ENCODE peak calls at places on chromosomes 1 and 21, in nine cellular contexts. K is kidney epithelial cell; P is CD8-positive, alpha-beta T cell; A is WTC11; R is transverse colon; X is tibial artery; D is neural crest cell; U is uterus; J is cardiac fibroblast. N is an unnamed sample.

GRCh38 chr1:109877320-109877771 is 33.3 kb upstream of the CSF1 start:
- DNase-seq in K (peak; percentile 76), P (no peak), A (peak; percentile 64), R (peak; percentile 31), X (peak; percentile 88), D (no peak), U (peak; percentile 76), J (peak; percentile 92), N (no peak)

GRCh38 chr21:37073417-37074194 is 552 bp downstream of the TTC3 start:
- DNase-seq in K (no peak), P (peak; percentile 85), A (no peak), R (peak; percentile 70), X (peak; percentile 83), D (no peak), U (peak; percentile 59), J (peak; percentile 28), N (peak; percentile 63)

GRCh38 chr1:95233737-95234493 is at the start of gene RWDD3:
- DNase-seq in K (peak; percentile 57), P (peak; percentile 89), A (peak; percentile 91), R (peak; percentile 96), X (peak; percentile 97), D (peak; percentile 92), U (peak; percentile 94), J (peak; percentile 92), N (peak; percentile 86)

GRCh38 chr1:222167896-222168295 is 380.0 kb downstream of the HHIPL2 start:
- DNase-seq in K (no peak), P (no peak), A (no peak), R (no peak), X (no peak), D (no peak), U (no peak), J (peak; percentile 12), N (no peak)

GRCh38 chr1:15341634-15342375 is 67.9 kb upstream of the EFHD2 start:
- DNase-seq in K (no peak), P (no peak), A (no peak), R (no peak), X (no peak), D (no peak), U (no peak), J (peak; percentile 69), N (no peak)

GRCh38 chr21:29217818-29218252 is 80.9 kb upstream of the BACH1 start:
- DNase-seq in K (peak; percentile 39), P (no peak), A (no peak), R (no peak), X (no peak), D (no peak), U (no peak), J (peak; percentile 99), N (no peak)

GRCh38 chr1:218459878-218460277 is 114.7 kb downstream of the TGFB2 start:
- DNase-seq in K (no peak), P (no peak), A (peak; percentile 21), R (no peak), X (peak; percentile 67), D (no peak), U (no peak), J (peak; percentile 95), N (no peak)

GRCh38 chr1:2544875-2545638 is 11.1 kb upstream of the TNFRSF14 start:
- DNase-seq in K (no peak), P (no peak), A (no peak), R (no peak), X (no peak), D (peak; percentile 22), U (no peak), J (no peak), N (no peak)

GRCh38 chr21:34130598-34130985 is 57.2 kb downstream of the MRPS6 start:
- DNase-seq in K (no peak), P (no peak), A (no peak), R (no peak), X (no peak), D (no peak), U (no peak), J (no peak), N (no peak)

GRCh38 chr1:235865565-235866206 is 1.0 kb downstream of the LYST start:
- DNase-seq in K (no peak), P (no peak), A (no peak), R (no peak), X (no peak), D (no peak), U (no peak), J (no peak), N (no peak)

GRCh38 chr1:99603699-99604595 is 42.0 kb upstream of the PALMD start:
- DNase-seq in K (no peak), P (no peak), A (no peak), R (no peak), X (no peak), D (no peak), U (no peak), J (peak; percentile 32), N (no peak)

GRCh38 chr1:50611675-50612074 is 188.4 kb upstream of the DMRTA2 start:
- DNase-seq in K (no peak), P (no peak), A (no peak), R (no peak), X (no peak), D (no peak), U (no peak), J (no peak), N (no peak)

GRCh38 chr1:195294911-195295310 is 1313.3 kb downstream of the KCNT2 start:
- DNase-seq in K (no peak), P (no peak), A (no peak), R (no peak), X (no peak), D (no peak), U (no peak), J (no peak), N (no peak)

GRCh38 chr21:25842925-25843324 is 108.2 kb downstream of the GABPA start:
- DNase-seq in K (no peak), P (no peak), A (no peak), R (no peak), X (no peak), D (no peak), U (no peak), J (no peak), N (no peak)

GRCh38 chr1:176717052-176717754 is 254.2 kb downstream of the PAPPA2 start:
- DNase-seq in K (no peak), P (no peak), A (no peak), R (no peak), X (no peak), D (no peak), U (no peak), J (no peak), N (no peak)

GRCh38 chr1:31182352-31182751 is 57.3 kb downstream of the NKAIN1 start:
- DNase-seq in K (peak; percentile 78), P (peak; percentile 38), A (peak; percentile 90), R (peak; percentile 64), X (peak; percentile 74), D (peak; percentile 75), U (peak; percentile 27), J (peak; percentile 98), N (peak; percentile 92)
- TF ChIP-seq CTCF in K (peak; percentile 47), P (no peak), A (no peak), R (no peak), X (no peak), D (peak; percentile 49), U (peak; percentile 4), J (peak; percentile 62), N (no peak)

GRCh38 chr1:13950637-13951036 is 250.6 kb downstream of the PRDM2 start:
- DNase-seq in K (no peak), P (no peak), A (peak; percentile 75), R (no peak), X (no peak), D (peak; percentile 20), U (no peak), J (no peak), N (no peak)
- TF ChIP-seq CTCF in K (peak; percentile 5), P (no peak), A (peak; percentile 61), R (no peak), X (no peak), D (peak; percentile 50), U (no peak), J (peak; percentile 27), N (peak; percentile 11)

DNA sequence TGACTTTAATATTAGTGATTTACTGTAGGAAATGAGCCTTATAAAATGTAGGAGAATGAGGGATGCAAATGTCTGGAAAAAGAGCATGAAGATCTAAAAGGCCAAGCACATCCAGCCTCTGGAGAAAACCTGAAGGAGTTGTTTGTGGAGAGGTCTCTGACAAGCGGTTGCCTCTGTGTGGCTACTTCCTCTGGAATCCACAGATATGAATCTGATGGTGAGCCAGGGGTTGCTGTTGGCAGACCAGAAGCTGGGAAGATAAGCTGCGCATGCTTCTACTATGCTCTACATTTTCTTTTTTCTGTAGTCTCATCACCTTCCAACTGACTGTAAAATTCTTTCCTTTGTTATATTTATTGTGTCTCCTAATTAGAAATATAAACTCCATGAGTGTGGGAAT is 248.6 kb downstream of the OLFM3 start:
- DNase-seq in K (no peak), P (no peak), A (no peak), R (no peak), X (no peak), D (no peak), U (no peak), J (no peak), N (no peak)
- TF ChIP-seq CTCF in K (no peak), P (no peak), A (no peak), R (no peak), X (no peak), D (no peak), U (no peak), J (no peak), N (no peak)

GRCh38 chr1:89484097-89485038 is 40.3 kb upstream of the LRRC8B start:
- DNase-seq in K (no peak), P (no peak), A (no peak), R (no peak), X (no peak), D (no peak), U (no peak), J (no peak), N (no peak)

GRCh38 chr1:89483757-89484077 is 40.9 kb upstream of the LRRC8B start:
- DNase-seq in K (no peak), P (no peak), A (no peak), R (no peak), X (no peak), D (no peak), U (no peak), J (no peak), N (no peak)

GRCh38 chr1:89490389-89490788 is 34.2 kb upstream of the LRRC8B start:
- DNase-seq in K (no peak), P (no peak), A (no peak), R (no peak), X (no peak), D (no peak), U (no peak), J (no peak), N (no peak)

GRCh38 chr1:89487972-89488371 is 36.7 kb upstream of the LRRC8B start:
- DNase-seq in K (no peak), P (no peak), A (no peak), R (no peak), X (no peak), D (no peak), U (no peak), J (no peak), N (no peak)

DNA sequence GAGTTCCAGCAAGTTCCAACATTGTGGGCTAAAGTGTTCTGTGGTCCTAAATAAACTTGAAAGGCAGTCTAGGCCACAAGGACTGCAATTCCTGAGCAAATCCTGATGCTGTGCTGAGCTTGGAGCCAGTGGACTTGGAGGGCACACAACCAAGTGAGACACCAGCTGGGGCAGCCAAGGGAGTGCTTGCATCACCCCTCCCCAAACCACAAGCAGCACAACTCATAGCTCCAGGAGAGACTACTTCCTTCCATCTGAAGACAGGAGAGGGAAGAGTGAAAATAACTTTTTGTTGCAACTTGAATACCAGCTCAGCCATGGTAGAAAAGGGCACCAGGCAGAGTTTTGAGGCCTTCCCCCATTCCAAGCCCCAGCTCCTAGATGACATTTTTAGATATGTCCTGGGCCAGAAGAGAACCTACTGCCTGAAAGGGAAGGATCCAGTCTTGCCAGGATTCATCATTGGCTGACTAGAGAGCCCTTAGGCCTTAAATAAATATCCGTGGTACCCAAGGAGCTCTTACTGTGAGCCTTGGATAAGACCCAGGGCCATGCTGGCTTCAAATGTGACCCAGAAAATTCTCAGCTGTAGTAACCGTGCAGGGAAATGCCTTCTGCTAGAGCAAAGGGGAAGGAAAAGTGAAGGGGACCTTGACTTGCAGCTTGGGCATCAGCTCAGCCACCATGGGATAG is 35.4 kb upstream of the LRRC8B start:
- DNase-seq in K (peak; percentile 9), P (no peak), A (no peak), R (no peak), X (no peak), D (no peak), U (no peak), J (peak; percentile 48), N (no peak)
- TF ChIP-seq CTCF in K (no peak), P (no peak), A (no peak), R (no peak), X (no peak), D (no peak), U (no peak), J (no peak), N (no peak)

N was measured in mesothelial cell of epicardium.